ENCODE peak calls at places on chromosome 1, in five cellular contexts. T is T-helper 9 cell; U is stimulated activated CD4-positive, alpha-beta T cell treated with anti-CD3 and anti-CD28 coated beads, Interleukin-2, amount 100 ng/mL, for 48 hours; O is colonic mucosa; A is central memory CD8-positive, alpha-beta T cell. Z is an unnamed sample.

GRCh38 chr1:11611928-11612327 is 42.3 kb downstream of the FBXO2 start:
- DNase-seq in T (no peak), U (no peak), O (no peak), A (no peak), Z (no peak)

GRCh38 chr1:88462481-88463261 is 221.4 kb upstream of the PKN2 start:
- DNase-seq in T (no peak), U (no peak), O (no peak), A (no peak), Z (no peak)

GRCh38 chr1:150487763-150488115 is 520 bp downstream of the TARS2 start:
- DNase-seq in T (no peak), U (no peak), O (no peak), A (no peak), Z (no peak)

GRCh38 chr1:38246955-38247952 is 200.7 kb upstream of the POU3F1 start:
- DNase-seq in T (no peak), U (no peak), O (peak; percentile 55), A (no peak), Z (no peak)

GRCh38 chr1:6108937-6109636 is 63.4 kb downstream of the KCNAB2 start:
- DNase-seq in T (no peak), U (no peak), O (no peak), A (no peak), Z (no peak)

GRCh38 chr1:26335774-26336476 is 18.0 kb downstream of the CRYBG2 start:
- DNase-seq in T (no peak), U (no peak), O (no peak), A (no peak), Z (no peak)

GRCh38 chr1:172206256-172206655 is 214.2 kb upstream of the C1orf105 start:
- DNase-seq in T (no peak), U (no peak), O (no peak), A (no peak), Z (no peak)

GRCh38 chr1:225155555-225155954 is 226.1 kb downstream of the DNAH14 start:
- DNase-seq in T (no peak), U (no peak), O (no peak), A (no peak), Z (no peak)

GRCh38 chr1:67144696-67145095 is 9.9 kb upstream of the C1orf141 start:
- DNase-seq in T (no peak), U (no peak), O (no peak), A (no peak), Z (no peak)

GRCh38 chr1:108504447-108504846 is 54.3 kb downstream of the NBPF6 start:
- DNase-seq in T (no peak), U (no peak), O (no peak), A (no peak), Z (no peak)

GRCh38 chr1:37716321-37716720 is 24.0 kb downstream of the CDCA8 start:
- DNase-seq in T (no peak), U (no peak), O (no peak), A (no peak), Z (no peak)

Z was measured in effector memory CD4-positive, alpha-beta T cell.